ENCODE peak calls at places on chromosomes 4 and X, in nine cellular contexts. B is stimulated activated CD4-positive, alpha-beta T cell treated with anti-CD3 and anti-CD28 coated beads, Interleukin-15, amount 100 ng/mL, for 1 hour; Q is mucosa of gallbladder; I is activated CD8-positive, alpha-beta memory T cell treated with anti-CD3 and anti-CD28 coated beads for 24 hours; F is A549; W is GM12865; J is HFF-Myc; R is EH; A is M059J. H is an unnamed sample.

GRCh38 chr4:163350672-163351071 is 7.0 kb downstream of the NPY5R start:
- DNase-seq in B (no peak), Q (no peak), I (no peak), F (no peak), W (no peak), J (no peak), R (no peak), A (peak; percentile 18), H (no peak)

GRCh38 chr4:4666693-4667642 is 125.1 kb upstream of the STX18 start:
- DNase-seq in B (no peak), Q (no peak), I (no peak), F (no peak), W (no peak), J (no peak), R (peak; percentile 86), A (peak; percentile 57), H (no peak)

GRCh38 chrX:25737540-25737939 is 400.6 kb upstream of the MAGEB18 start:
- DNase-seq in B (no peak), Q (no peak), I (no peak), F (no peak), W (no peak), J (no peak), R (no peak), A (no peak), H (no peak)

GRCh38 chr4:187478292-187479205 is 517.0 kb upstream of the ZFP42 start:
- DNase-seq in B (no peak), Q (no peak), I (no peak), F (no peak), W (no peak), J (peak; percentile 59), R (peak; percentile 99), A (peak; percentile 91), H (no peak)

GRCh38 chr4:41214158-41215146 is at the start of gene APBB2:
- DNase-seq in B (no peak), Q (peak; percentile 93), I (peak; percentile 68), F (peak; percentile 86), W (peak; percentile 95), J (peak; percentile 88), R (peak; percentile 97), A (peak; percentile 97), H (peak; percentile 95)

GRCh38 chrX:142076633-142077032 is 128.5 kb downstream of the MAGEC2 start:
- DNase-seq in B (no peak), Q (no peak), I (no peak), F (no peak), W (no peak), J (no peak), R (peak; percentile 31), A (no peak), H (no peak)

GRCh38 chr4:40251366-40251765 is 54.5 kb downstream of the RHOH start:
- DNase-seq in B (no peak), Q (no peak), I (no peak), F (peak; percentile 35), W (no peak), J (no peak), R (peak; percentile 11), A (peak; percentile 79), H (no peak)

GRCh38 chr4:122758033-122758432 is 25.5 kb downstream of the BBS12 start:
- DNase-seq in B (no peak), Q (no peak), I (no peak), F (no peak), W (peak; percentile 29), J (no peak), R (peak; percentile 57), A (peak; percentile 55), H (no peak)

GRCh38 chr4:136751530-136751929 is 780.8 kb downstream of the PCDH18 start:
- DNase-seq in B (no peak), Q (no peak), I (no peak), F (no peak), W (no peak), J (no peak), R (no peak), A (no peak), H (no peak)

GRCh38 chrX:31199051-31199769 is 127.4 kb upstream of the FTHL17 start:
- DNase-seq in B (no peak), Q (no peak), I (no peak), F (no peak), W (no peak), J (no peak), R (peak; percentile 83), A (peak; percentile 34), H (no peak)

GRCh38 chrX:37627602-37628001 is 56.1 kb downstream of the LANCL3 start:
- DNase-seq in B (no peak), Q (peak; percentile 71), I (no peak), F (no peak), W (no peak), J (no peak), R (no peak), A (peak; percentile 25), H (no peak)

GRCh38 chr4:109576462-109576861 is 16.4 kb downstream of the MCUB start:
- DNase-seq in B (no peak), Q (no peak), I (no peak), F (no peak), W (no peak), J (no peak), R (peak; percentile 53), A (peak; percentile 64), H (no peak)